ENCODE peak calls at places on chromosomes 4 and X, in eight cellular contexts. N is NB4, I is lower lobe of right lung, Y is mammary epithelial cell, Z is astrocyte of the spinal cord, V is body of pancreas, E is heart left ventricle, Q is AG09309. L is an unnamed sample.

GRCh38 chr4:187380181-187380581 is 615.4 kb upstream of the ZFP42 start:
- DNase-seq in N (peak; percentile 28), I (peak; percentile 52), Y (no peak), Z (no peak), V (peak; percentile 57), E (no peak), Q (no peak), L (no peak)

GRCh38 chr4:106058919-106059318 is 163.6 kb downstream of the NPNT start:
- DNase-seq in N (no peak), I (no peak), Y (peak; percentile 15), Z (no peak), V (no peak), E (no peak), Q (no peak), L (no peak)

GRCh38 chr4:60042941-60043340 is 1157.2 kb upstream of the ADGRL3 start:
- DNase-seq in N (no peak), I (no peak), Y (no peak), Z (no peak), V (no peak), E (no peak), Q (no peak), L (no peak)

GRCh38 chr4:166197166-166197565 is 324.1 kb downstream of the TLL1 start:
- DNase-seq in N (no peak), I (no peak), Y (peak; percentile 63), Z (no peak), V (no peak), E (no peak), Q (no peak), L (no peak)

GRCh38 chr4:141246683-141247429 is 26.2 kb downstream of the ZNF330 start:
- DNase-seq in N (no peak), I (no peak), Y (no peak), Z (peak; percentile 3), V (no peak), E (no peak), Q (no peak), L (no peak)

GRCh38 chr4:118281611-118282442 is 71.0 kb downstream of the PRSS12 start:
- DNase-seq in N (peak; percentile 58), I (no peak), Y (peak; percentile 51), Z (peak; percentile 67), V (peak; percentile 40), E (no peak), Q (no peak), L (peak; percentile 39)

GRCh38 chrX:122046815-122047214 is 999.4 kb downstream of the GLUD2 start:
- DNase-seq in N (no peak), I (no peak), Y (peak; percentile 2), Z (peak; percentile 2), V (no peak), E (no peak), Q (no peak), L (no peak)

GRCh38 chr4:151434183-151434860 is 25.3 kb downstream of the FHIP1A start:
- DNase-seq in N (no peak), I (no peak), Y (peak; percentile 60), Z (peak; percentile 28), V (no peak), E (no peak), Q (peak; percentile 21), L (no peak)

GRCh38 chr4:139587452-139587851 is 31.4 kb upstream of the SETD7 start:
- DNase-seq in N (peak; percentile 23), I (no peak), Y (no peak), Z (no peak), V (no peak), E (no peak), Q (no peak), L (no peak)

GRCh38 chrX:85052636-85053343 is 49.1 kb downstream of the APOOL start:
- DNase-seq in N (peak; percentile 6), I (no peak), Y (peak; percentile 68), Z (peak; percentile 83), V (no peak), E (no peak), Q (peak; percentile 41), L (no peak)

GRCh38 chr4:54660591-54660990 is 2.8 kb downstream of the KIT start:
- DNase-seq in N (no peak), I (no peak), Y (no peak), Z (no peak), V (no peak), E (no peak), Q (peak; percentile 37), L (no peak)

GRCh38 chr4:113673450-113673849 is 88.1 kb downstream of the CAMK2D start:
- DNase-seq in N (peak; percentile 38), I (no peak), Y (peak; percentile 76), Z (no peak), V (no peak), E (no peak), Q (no peak), L (no peak)

GRCh38 chrX:66015152-66015827 is 24.6 kb downstream of the VSIG4 start:
- DNase-seq in N (peak; percentile 96), I (peak; percentile 51), Y (no peak), Z (no peak), V (no peak), E (peak; percentile 30), Q (no peak), L (no peak)

GRCh38 chr4:153649572-153649991 is 34.5 kb upstream of the TLR2 start:
- DNase-seq in N (peak; percentile 60), I (no peak), Y (peak; percentile 61), Z (peak; percentile 17), V (no peak), E (no peak), Q (no peak), L (peak; percentile 12)

GRCh38 chrX:103367502-103367901 is 8.8 kb upstream of the BEX3 start:
- DNase-seq in N (no peak), I (no peak), Y (peak; percentile 60), Z (no peak), V (no peak), E (no peak), Q (no peak), L (no peak)

GRCh38 chr4:86484241-86484640 is 109.9 kb upstream of the PTPN13 start:
- DNase-seq in N (peak; percentile 66), I (no peak), Y (no peak), Z (peak; percentile 51), V (no peak), E (no peak), Q (no peak), L (no peak)

GRCh38 chrX:154013614-154014360 is 5.9 kb downstream of the IRAK1 start:
- DNase-seq in N (peak; percentile 61), I (peak; percentile 56), Y (no peak), Z (no peak), V (no peak), E (no peak), Q (no peak), L (peak; percentile 60)

GRCh38 chrX:129772796-129773431 is 6.8 kb upstream of the SASH3 start:
- DNase-seq in N (peak; percentile 95), I (peak; percentile 88), Y (no peak), Z (no peak), V (no peak), E (peak; percentile 65), Q (no peak), L (no peak)

GRCh38 chr4:98447648-98448047 is 186.5 kb downstream of the RAP1GDS1 start:
- DNase-seq in N (peak; percentile 54), I (no peak), Y (peak; percentile 39), Z (no peak), V (no peak), E (no peak), Q (no peak), L (no peak)

GRCh38 chrX:39645059-39645895 is 452.5 kb downstream of the BCOR start:
- DNase-seq in N (peak; percentile 71), I (peak; percentile 44), Y (peak; percentile 15), Z (peak; percentile 77), V (no peak), E (peak; percentile 72), Q (peak; percentile 32), L (peak; percentile 54)

GRCh38 chr4:89319756-89320155 is 12.2 kb upstream of the GPRIN3 start:
- DNase-seq in N (no peak), I (no peak), Y (no peak), Z (no peak), V (no peak), E (no peak), Q (no peak), L (no peak)
- TF ChIP-seq CTCF in N (no peak), I (no peak), Y (no peak), Z (no peak), V (no peak), E (no peak), Q (no peak), L (no peak)

DNA sequence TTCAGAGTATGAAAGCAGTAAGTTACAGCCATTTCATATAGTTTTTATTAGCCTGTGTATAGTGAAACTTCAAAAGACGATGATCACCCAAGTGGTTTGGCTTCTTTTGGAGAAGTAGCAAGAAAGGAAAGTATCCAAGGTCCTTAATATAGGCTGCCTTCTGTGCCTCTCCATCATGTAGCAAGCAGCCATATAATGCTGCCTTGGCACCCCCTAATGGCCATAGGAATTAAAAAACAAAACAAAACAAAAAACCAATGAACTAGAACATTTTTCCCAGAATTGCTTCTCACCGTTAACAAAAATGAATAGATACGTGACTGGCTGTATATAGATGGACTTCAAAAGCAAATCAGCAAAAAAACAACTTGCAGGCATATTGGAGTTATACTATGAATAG is 18.9 kb downstream of the LAMP2 start:
- DNase-seq in N (peak; percentile 41), I (no peak), Y (peak; percentile 16), Z (no peak), V (no peak), E (no peak), Q (no peak), L (no peak)
- TF ChIP-seq CTCF in N (no peak), I (peak; percentile 10), Y (peak; percentile 46), Z (peak; percentile 17), V (no peak), E (peak; percentile 35), Q (peak; percentile 34), L (no peak)

DNA sequence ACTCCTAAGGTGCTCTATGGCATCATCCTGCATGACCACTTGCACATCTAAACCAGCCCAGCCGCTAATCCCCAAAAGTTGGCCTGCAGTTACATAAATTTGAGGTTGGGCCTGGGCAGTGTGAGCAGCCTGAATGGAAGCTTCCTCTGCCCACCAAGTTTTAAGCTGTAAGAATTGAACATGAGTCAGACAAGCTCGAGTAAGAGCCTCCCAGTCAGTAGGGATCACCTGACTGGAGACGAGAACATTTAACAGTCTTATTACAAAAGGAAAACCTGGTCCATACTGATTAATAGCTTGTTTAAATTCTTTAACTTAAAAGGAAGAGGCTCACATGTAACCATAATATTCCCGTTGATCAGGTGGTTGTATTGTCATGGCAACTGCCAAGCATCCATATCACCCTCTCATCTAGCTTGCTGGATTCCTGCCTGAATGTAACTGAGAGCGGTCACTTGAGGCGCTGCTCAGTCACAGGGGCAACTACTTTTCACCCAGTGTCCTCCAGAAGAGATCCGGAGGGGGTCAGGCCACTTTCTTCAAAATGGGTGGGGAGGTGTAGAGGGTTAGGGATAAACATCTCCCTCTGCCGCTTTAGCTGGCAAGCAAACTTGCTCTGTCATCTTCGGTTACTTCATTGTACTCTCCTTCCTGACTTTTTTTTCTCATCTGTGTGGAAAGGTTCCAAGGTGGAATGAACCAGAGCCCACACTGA is 56.6 kb upstream of the WDR1 start:
- DNase-seq in N (no peak), I (no peak), Y (peak; percentile 82), Z (no peak), V (no peak), E (peak; percentile 32), Q (peak; percentile 68), L (no peak)
- TF ChIP-seq CTCF in N (no peak), I (no peak), Y (peak; percentile 57), Z (no peak), V (no peak), E (peak; percentile 42), Q (no peak), L (no peak)

DNA sequence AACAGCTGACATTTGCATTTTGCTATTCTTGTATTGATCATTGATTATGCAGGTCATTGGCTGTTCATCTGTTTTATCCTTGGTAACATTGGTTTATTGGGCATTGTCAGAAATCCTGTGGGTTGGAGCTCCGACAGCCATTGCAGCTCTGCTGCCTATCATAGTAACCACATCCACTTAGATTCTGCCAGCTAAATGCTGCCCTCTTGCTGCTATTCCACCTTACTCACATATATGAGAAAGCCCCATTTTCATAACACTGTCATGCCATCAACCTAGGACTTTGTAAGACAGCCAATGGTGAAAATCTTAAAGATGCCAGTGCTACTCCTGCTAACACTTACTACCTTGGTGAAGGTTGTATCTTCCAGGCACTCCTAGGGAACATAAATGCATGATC is 187.3 kb upstream of the CXCL13 start:
- DNase-seq in N (peak; percentile 15), I (no peak), Y (peak; percentile 21), Z (no peak), V (no peak), E (no peak), Q (no peak), L (no peak)
- TF ChIP-seq CTCF in N (peak; percentile 32), I (no peak), Y (peak; percentile 56), Z (peak; percentile 17), V (peak; percentile 16), E (no peak), Q (peak; percentile 20), L (no peak)